ENCODE peak calls at places on chromosomes 16 and 17, in four cellular contexts. One of them, this sample, is unnamed.
A peak's percentile ranks its signal among the peaks of the same experiment; 100 is the strongest.

GRCh38 chr16:28192811-28193529 is 18.8 kb downstream of the XPO6 start:
- DNase-seq in PC-9: no peak
- DNase-seq in BJ: no peak
- DNase-seq in endothelial cell of umbilical vein: no peak
- DNase-seq in this sample: no peak

GRCh38 chr17:82020874-82021727 is 1.6 kb downstream of the CENPX start:
- DNase-seq in BJ: no peak
- DNase-seq in PC-9: peak; percentile 85
- DNase-seq in endothelial cell of umbilical vein: peak; percentile 61
- DNase-seq in this sample: peak; percentile 80

GRCh38 chr17:15233022-15233805 is 31.9 kb downstream of the PMP22 start:
- DNase-seq in BJ: no peak
- DNase-seq in PC-9: no peak
- DNase-seq in endothelial cell of umbilical vein: peak; percentile 6
- DNase-seq in this sample: peak; percentile 50

GRCh38 chr16:85681255-85681654 is 7.5 kb downstream of the GINS2 start:
- DNase-seq in BJ: no peak
- DNase-seq in endothelial cell of umbilical vein: no peak
- DNase-seq in PC-9: no peak
- DNase-seq in this sample: no peak

GRCh38 chr17:1008008-1008761 is 11.3 kb downstream of the TIMM22 start:
- DNase-seq in BJ: no peak
- DNase-seq in PC-9: no peak
- DNase-seq in endothelial cell of umbilical vein: no peak
- DNase-seq in this sample: no peak

GRCh38 chr17:46756061-46756735 is 62.3 kb downstream of the WNT3 start:
- DNase-seq in BJ: no peak
- DNase-seq in endothelial cell of umbilical vein: no peak
- DNase-seq in PC-9: no peak
- DNase-seq in this sample: no peak

GRCh38 chr16:86823895-86824671 is 245.7 kb downstream of the FOXL1 start:
- DNase-seq in PC-9: no peak
- DNase-seq in BJ: no peak
- DNase-seq in endothelial cell of umbilical vein: peak; percentile 87
- DNase-seq in this sample: peak; percentile 76

GRCh38 chr17:74619077-74619673 is 4.4 kb downstream of the CD300E start:
- DNase-seq in endothelial cell of umbilical vein: no peak
- DNase-seq in PC-9: no peak
- DNase-seq in BJ: no peak
- DNase-seq in this sample: peak; percentile 15

GRCh38 chr16:87041286-87041685 is 275.9 kb downstream of the C16orf95 start:
- DNase-seq in PC-9: no peak
- DNase-seq in endothelial cell of umbilical vein: no peak
- DNase-seq in BJ: no peak
- DNase-seq in this sample: no peak

GRCh38 chr17:78324391-78325075 is 35.3 kb downstream of the SOCS3 start:
- DNase-seq in endothelial cell of umbilical vein: peak; percentile 97
- DNase-seq in PC-9: no peak
- DNase-seq in BJ: peak; percentile 77
- DNase-seq in this sample: peak; percentile 85

GRCh38 chr17:65533056-65533745 is 28.2 kb downstream of the AXIN2 start:
- DNase-seq in BJ: no peak
- DNase-seq in endothelial cell of umbilical vein: no peak
- DNase-seq in PC-9: no peak
- DNase-seq in this sample: no peak

GRCh38 chr16:89436362-89436761 is 54.0 kb downstream of the ANKRD11 start:
- DNase-seq in endothelial cell of umbilical vein: no peak
- DNase-seq in BJ: no peak
- DNase-seq in PC-9: no peak
- DNase-seq in this sample: no peak

GRCh38 chr16:13961099-13961811 is 41.3 kb downstream of the ERCC4 start:
- DNase-seq in endothelial cell of umbilical vein: no peak
- DNase-seq in PC-9: no peak
- DNase-seq in BJ: no peak
- DNase-seq in this sample: peak; percentile 31

GRCh38 chr17:38457577-38458371 is 29.5 kb downstream of the ARHGAP23 start:
- DNase-seq in PC-9: no peak
- DNase-seq in BJ: no peak
- DNase-seq in endothelial cell of umbilical vein: no peak
- DNase-seq in this sample: no peak

GRCh38 chr17:17229416-17230098 is 7.4 kb downstream of the FLCN start:
- DNase-seq in PC-9: no peak
- DNase-seq in BJ: no peak
- DNase-seq in endothelial cell of umbilical vein: no peak
- DNase-seq in this sample: no peak

GRCh38 chr16:84803146-84803545 is 16.6 kb upstream of the CRISPLD2 start:
- DNase-seq in BJ: no peak
- DNase-seq in endothelial cell of umbilical vein: no peak
- DNase-seq in PC-9: no peak
- DNase-seq in this sample: no peak

GRCh38 chr17:260944-261343 is 79.5 kb upstream of the DOC2B start:
- DNase-seq in endothelial cell of umbilical vein: no peak
- DNase-seq in PC-9: no peak
- DNase-seq in BJ: no peak
- DNase-seq in this sample: no peak

GRCh38 chr17:63881935-63882601 is at the start of gene GH2:
- DNase-seq in endothelial cell of umbilical vein: peak; percentile 39
- DNase-seq in BJ: no peak
- DNase-seq in PC-9: peak; percentile 58
- DNase-seq in this sample: peak; percentile 47

GRCh38 chr16:10981697-10982216 is 37.4 kb downstream of the CLEC16A start:
- DNase-seq in BJ: no peak
- DNase-seq in PC-9: peak; percentile 16
- DNase-seq in endothelial cell of umbilical vein: no peak
- DNase-seq in this sample: no peak

GRCh38 chr17:73430848-73431247 is 119.0 kb upstream of the CDC42EP4 start:
- DNase-seq in BJ: no peak
- DNase-seq in endothelial cell of umbilical vein: no peak
- DNase-seq in PC-9: no peak
- DNase-seq in this sample: peak; percentile 2

GRCh38 chr17:20896153-20896649 is 146.6 kb downstream of the USP22 start:
- DNase-seq in endothelial cell of umbilical vein: peak; percentile 35
- DNase-seq in BJ: no peak
- DNase-seq in PC-9: no peak
- DNase-seq in this sample: peak; percentile 23

GRCh38 chr16:57844416-57845030 is 42.2 kb upstream of the KIFC3 start:
- DNase-seq in PC-9: no peak
- DNase-seq in BJ: no peak
- DNase-seq in endothelial cell of umbilical vein: no peak
- DNase-seq in this sample: no peak

GRCh38 chr17:42748906-42749798 is 4.3 kb upstream of the EZH1 start:
- DNase-seq in BJ: no peak
- DNase-seq in PC-9: no peak
- DNase-seq in endothelial cell of umbilical vein: no peak
- DNase-seq in this sample: peak; percentile 46

GRCh38 chr17:10649031-10649430 is 8.1 kb downstream of the MYH3 start:
- DNase-seq in endothelial cell of umbilical vein: no peak
- DNase-seq in BJ: no peak
- DNase-seq in PC-9: no peak
- DNase-seq in this sample: peak; percentile 30

GRCh38 chr17:18319604-18320256 is 4.6 kb downstream of the SMCR8 start:
- DNase-seq in endothelial cell of umbilical vein: peak; percentile 37
- DNase-seq in BJ: no peak
- DNase-seq in PC-9: no peak
- DNase-seq in this sample: peak; percentile 74

GRCh38 chr17:5373112-5373511 is 46.4 kb downstream of the NUP88 start:
- DNase-seq in endothelial cell of umbilical vein: no peak
- DNase-seq in BJ: no peak
- DNase-seq in PC-9: no peak
- DNase-seq in this sample: no peak

GRCh38 chr16:64094170-64094960 is 1027.5 kb downstream of the CDH11 start:
- DNase-seq in PC-9: no peak
- DNase-seq in endothelial cell of umbilical vein: no peak
- DNase-seq in BJ: no peak
- DNase-seq in this sample: no peak

GRCh38 chr17:82019905-82020873 is 2.5 kb downstream of the CENPX start:
- DNase-seq in endothelial cell of umbilical vein: peak; percentile 39
- DNase-seq in PC-9: peak; percentile 58
- DNase-seq in BJ: no peak
- DNase-seq in this sample: peak; percentile 30

GRCh38 chr16:12245088-12245922 is 268.8 kb downstream of the SNX29 start:
- DNase-seq in endothelial cell of umbilical vein: no peak
- DNase-seq in PC-9: no peak
- DNase-seq in BJ: no peak
- DNase-seq in this sample: no peak

GRCh38 chr16:29318037-29318436 is 88.5 kb downstream of the NPIPB11 start:
- DNase-seq in BJ: no peak
- DNase-seq in PC-9: no peak
- DNase-seq in endothelial cell of umbilical vein: no peak
- DNase-seq in this sample: no peak
- TF ChIP-seq CTCF in BJ: peak; percentile 31
- TF ChIP-seq CTCF in PC-9: no peak
- TF ChIP-seq CTCF in endothelial cell of umbilical vein: peak; percentile 51
- TF ChIP-seq CTCF in this sample: no peak

GRCh38 chr16:69412287-69412686 is 12.1 kb upstream of the CYB5B start:
- DNase-seq in PC-9: no peak
- DNase-seq in endothelial cell of umbilical vein: no peak
- DNase-seq in BJ: no peak
- DNase-seq in this sample: peak; percentile 74

GRCh38 chr16:69413045-69413664 is 11.3 kb upstream of the CYB5B start:
- DNase-seq in endothelial cell of umbilical vein: no peak
- DNase-seq in PC-9: no peak
- DNase-seq in BJ: no peak
- DNase-seq in this sample: no peak

GRCh38 chr16:69419956-69420355 is 4.5 kb upstream of the CYB5B start:
- DNase-seq in PC-9: no peak
- DNase-seq in endothelial cell of umbilical vein: no peak
- DNase-seq in BJ: no peak
- DNase-seq in this sample: no peak

GRCh38 chr16:69423189-69423588 is 1.2 kb upstream of the CYB5B start:
- DNase-seq in BJ: no peak
- DNase-seq in endothelial cell of umbilical vein: no peak
- DNase-seq in PC-9: no peak
- DNase-seq in this sample: no peak

GRCh38 chr16:69417537-69418199 is 6.8 kb upstream of the CYB5B start:
- DNase-seq in PC-9: no peak
- DNase-seq in endothelial cell of umbilical vein: peak; percentile 64
- DNase-seq in BJ: no peak
- DNase-seq in this sample: peak; percentile 55
- H3K4me3 ChIP-seq in PC-9: no peak overlapping the region
- H3K4me3 ChIP-seq in endothelial cell of umbilical vein: no peak overlapping the region
- H3K4me3 ChIP-seq in BJ: no peak overlapping the region
- H3K4me3 ChIP-seq in this sample: no peak overlapping the region

DNA sequence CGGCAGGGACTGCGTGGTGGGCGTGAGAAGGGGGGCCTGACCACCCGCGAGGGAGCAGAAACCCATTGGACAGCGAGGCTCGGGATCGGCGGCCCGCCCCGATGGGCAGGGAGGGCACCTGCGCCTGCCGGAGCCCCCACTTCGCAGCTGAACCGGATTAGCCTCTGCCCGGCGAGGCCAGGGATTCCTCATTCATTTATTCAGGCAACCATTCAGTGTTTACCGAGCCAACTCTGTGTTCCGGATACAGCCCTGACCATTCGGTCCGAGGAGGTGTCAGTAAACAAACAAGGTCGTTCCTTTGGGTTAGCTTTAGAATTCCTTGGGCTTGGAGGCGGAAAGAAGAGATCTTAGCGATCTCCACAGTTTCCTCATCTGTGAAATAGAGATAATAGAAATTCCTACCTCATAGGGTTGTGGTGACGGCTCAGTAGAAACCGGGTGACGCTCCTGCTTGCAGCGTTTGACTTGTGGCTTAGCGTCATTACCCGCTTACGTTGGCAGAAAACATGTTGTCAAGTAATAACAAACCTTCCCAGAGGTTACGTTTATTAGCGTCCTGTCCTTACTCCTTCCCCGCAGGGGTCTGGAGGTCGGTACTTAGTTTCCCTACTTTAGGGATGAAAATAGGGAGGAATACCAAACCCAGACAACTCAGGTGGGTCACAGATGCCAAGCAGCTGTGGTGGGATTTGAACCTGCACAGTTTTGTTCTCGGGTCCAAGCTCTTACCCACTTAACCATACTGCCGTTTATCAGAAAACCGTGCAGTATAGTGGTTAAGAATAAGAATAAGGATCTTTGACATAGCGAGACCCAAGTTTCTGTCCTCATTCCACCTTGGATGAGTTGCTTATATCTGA is 893 bp downstream of the POLR3E start:
- DNase-seq in BJ: peak; percentile 84
- DNase-seq in endothelial cell of umbilical vein: peak; percentile 93
- DNase-seq in PC-9: peak; percentile 85
- DNase-seq in this sample: peak; percentile 98
- TF ChIP-seq CTCF in BJ: no peak
- TF ChIP-seq CTCF in endothelial cell of umbilical vein: no peak
- TF ChIP-seq CTCF in PC-9: no peak
- TF ChIP-seq CTCF in this sample: no peak

GRCh38 chr17:30275911-30276310 is 15.8 kb downstream of the BLMH start:
- DNase-seq in endothelial cell of umbilical vein: no peak
- DNase-seq in BJ: no peak
- DNase-seq in PC-9: no peak
- DNase-seq in this sample: no peak

GRCh38 chr17:30274887-30275286 is 16.9 kb downstream of the BLMH start:
- DNase-seq in PC-9: no peak
- DNase-seq in BJ: no peak
- DNase-seq in endothelial cell of umbilical vein: no peak
- DNase-seq in this sample: no peak

GRCh38 chr17:30279156-30279555 is 12.6 kb downstream of the BLMH start:
- DNase-seq in endothelial cell of umbilical vein: no peak
- DNase-seq in PC-9: no peak
- DNase-seq in BJ: no peak
- DNase-seq in this sample: no peak

GRCh38 chr17:30273373-30273772 is 18.4 kb downstream of the BLMH start:
- DNase-seq in endothelial cell of umbilical vein: no peak
- DNase-seq in PC-9: no peak
- DNase-seq in BJ: no peak
- DNase-seq in this sample: peak; percentile 9

GRCh38 chr17:30278032-30278431 is 13.7 kb downstream of the BLMH start:
- DNase-seq in BJ: no peak
- DNase-seq in PC-9: no peak
- DNase-seq in endothelial cell of umbilical vein: peak; percentile 85
- DNase-seq in this sample: peak; percentile 86
- H3K4me3 ChIP-seq in BJ: no peak overlapping the region
- H3K4me3 ChIP-seq in PC-9: no peak overlapping the region
- H3K4me3 ChIP-seq in endothelial cell of umbilical vein: no peak overlapping the region
- H3K4me3 ChIP-seq in this sample: no peak overlapping the region

DNA sequence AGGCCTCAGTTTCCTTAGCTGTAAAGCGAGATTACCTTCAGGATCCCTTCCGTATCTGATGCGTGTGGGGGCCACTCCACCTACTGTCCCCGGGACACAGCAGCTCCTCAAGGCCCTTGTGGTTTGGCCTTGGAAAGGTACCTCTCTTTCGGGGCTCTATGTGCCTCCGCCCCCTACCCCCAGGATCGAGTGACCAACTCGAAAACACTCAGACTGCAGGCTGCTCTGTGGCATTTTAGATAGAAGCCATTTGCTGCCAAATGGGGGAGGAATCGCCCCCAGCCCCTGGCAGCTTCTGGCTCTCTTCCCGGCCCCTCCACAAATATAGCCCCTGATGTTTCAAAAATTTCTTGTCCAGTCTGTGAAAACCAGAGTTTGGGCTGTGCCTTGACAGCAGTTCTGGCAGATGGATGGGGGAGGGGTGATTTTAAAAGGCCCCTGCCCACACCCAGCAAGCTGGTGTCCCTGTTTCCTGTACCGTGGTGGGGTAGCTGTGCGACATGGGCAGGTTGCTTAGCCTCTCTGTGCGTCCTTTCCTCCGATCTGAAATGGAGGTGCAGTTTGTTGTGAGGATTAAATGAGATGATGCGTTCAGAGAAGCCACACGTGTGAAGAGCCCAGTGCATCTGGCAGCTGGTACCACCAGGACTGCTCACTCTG is 1.1 kb upstream of the WFIKKN2 start:
- DNase-seq in endothelial cell of umbilical vein: no peak
- DNase-seq in PC-9: no peak
- DNase-seq in BJ: no peak
- DNase-seq in this sample: no peak
- TF ChIP-seq CTCF in endothelial cell of umbilical vein: no peak
- TF ChIP-seq CTCF in PC-9: no peak
- TF ChIP-seq CTCF in BJ: no peak
- TF ChIP-seq CTCF in this sample: no peak

This sample was measured in fibroblast of the aortic adventitia.